ENCODE peak calls at places on chromosome 1, in nine cellular contexts. O is activated T-cell treated with anti-CD3 and anti-CD28 coated beads for 1 hour; G is NCI-H187; B is left cardiac atrium; X is astrocyte of the spinal cord; H is IMR-90; J is HT-29; S is stimulated activated CD4-positive, alpha-beta T cell treated with anti-CD3 and anti-CD28 coated beads, Interleukin-4, amount 100 ng/mL, for 4 hours; N is stimulated activated CD8-positive, alpha-beta memory T cell treated with anti-CD3 and anti-CD28 coated beads, Interleukin-15, amount 100 ng/mL, for 24 hours. E is an unnamed sample.

GRCh38 chr1:226708342-226708780 is 30.7 kb downstream of the ITPKB start:
- DNase-seq in J (no peak), H (peak; percentile 92), X (peak; percentile 69), N (no peak), S (peak; percentile 56), G (no peak), O (no peak), B (no peak), E (peak; percentile 67)

GRCh38 chr1:212718499-212718898 is 18.9 kb upstream of the BATF3 start:
- DNase-seq in N (no peak), O (no peak), X (peak; percentile 22), J (peak; percentile 42), H (peak; percentile 43), S (no peak), G (no peak), B (no peak), E (peak; percentile 25)

GRCh38 chr1:185646202-185646683 is 87.9 kb upstream of the HMCN1 start:
- DNase-seq in X (peak; percentile 98), S (no peak), G (no peak), H (peak; percentile 98), N (no peak), O (no peak), J (peak; percentile 95), B (peak; percentile 41), E (peak; percentile 96)

GRCh38 chr1:169999357-169999756 is 75.1 kb downstream of the KIFAP3 start:
- DNase-seq in B (peak; percentile 20), O (no peak), N (no peak), J (peak; percentile 68), X (peak; percentile 81), G (no peak), H (peak; percentile 84), S (no peak), E (peak; percentile 52)

GRCh38 chr1:173328961-173329360 is 121.8 kb upstream of the TNFSF4 start:
- DNase-seq in H (no peak), O (no peak), S (no peak), G (no peak), B (no peak), N (no peak), J (no peak), X (peak; percentile 22), E (peak; percentile 4)

GRCh38 chr1:14784790-14785773 is 186.6 kb downstream of the KAZN start:
- DNase-seq in J (no peak), G (no peak), B (no peak), H (no peak), N (no peak), X (no peak), S (no peak), O (no peak), E (no peak)

GRCh38 chr1:47478090-47478489 is 40.2 kb downstream of the FOXD2 start:
- DNase-seq in O (no peak), J (peak; percentile 59), N (no peak), B (no peak), X (no peak), G (no peak), S (no peak), H (no peak), E (peak; percentile 32)

GRCh38 chr1:171460018-171460585 is 25.2 kb upstream of the PRRC2C start:
- DNase-seq in B (no peak), H (peak; percentile 7), X (no peak), S (no peak), J (no peak), N (no peak), O (no peak), G (no peak), E (no peak)

GRCh38 chr1:157245823-157246222 is 107.6 kb upstream of the ETV3 start:
- DNase-seq in S (no peak), J (no peak), H (no peak), G (no peak), X (no peak), O (no peak), N (no peak), B (no peak), E (no peak)

GRCh38 chr1:230072296-230072695 is 5.3 kb downstream of the GALNT2 start:
- DNase-seq in S (no peak), G (no peak), B (no peak), H (no peak), N (no peak), X (no peak), O (no peak), J (no peak), E (no peak)

GRCh38 chr1:61674221-61674620 is 50.7 kb downstream of the TM2D1 start:
- DNase-seq in X (no peak), H (peak; percentile 70), J (no peak), O (no peak), S (no peak), B (no peak), G (no peak), N (no peak), E (peak; percentile 34)

GRCh38 chr1:46131727-46132528 is 501 bp downstream of the PIK3R3 start:
- DNase-seq in G (peak; percentile 73), N (no peak), B (peak; percentile 37), X (peak; percentile 44), J (peak; percentile 68), O (peak; percentile 3), H (peak; percentile 45), S (peak; percentile 13), E (peak; percentile 74)

GRCh38 chr1:234604726-234605492 is 5.1 kb downstream of the IRF2BP2 start:
- DNase-seq in H (peak; percentile 83), X (peak; percentile 74), N (no peak), S (no peak), G (no peak), O (no peak), B (no peak), J (peak; percentile 63), E (peak; percentile 57)